ENCODE peak calls at places on chromosomes 5 and 9, in four cellular contexts. One of them, this sample, is unnamed.

GRCh38 chr5:86917117-86917579 is 299.4 kb downstream of the COX7C start:
- DNase-seq in GM12891: no peak
- DNase-seq in H1: peak; percentile 47
- DNase-seq in K562: no peak
- DNase-seq in this sample: no peak

GRCh38 chr9:90970603-90971002 is 169.0 kb downstream of the SYK start:
- DNase-seq in GM12891: no peak
- DNase-seq in H1: no peak
- DNase-seq in K562: no peak
- DNase-seq in this sample: no peak

GRCh38 chr9:113957778-113958430 is 81.8 kb downstream of the ZNF618 start:
- DNase-seq in GM12891: no peak
- DNase-seq in H1: no peak
- DNase-seq in K562: no peak
- DNase-seq in this sample: no peak

GRCh38 chr5:128084228-128085167 is 932 bp downstream of the SLC12A2 start:
- DNase-seq in GM12891: peak; percentile 12
- DNase-seq in H1: peak; percentile 64
- DNase-seq in K562: peak; percentile 13
- DNase-seq in this sample: peak; percentile 16

GRCh38 chr9:22210262-22210661 is 201.2 kb upstream of the CDKN2B start:
- DNase-seq in GM12891: no peak
- DNase-seq in H1: no peak
- DNase-seq in K562: no peak
- DNase-seq in this sample: no peak

GRCh38 chr5:25892251-25892650 is 1146.1 kb downstream of the CDH9 start:
- DNase-seq in GM12891: no peak
- DNase-seq in H1: no peak
- DNase-seq in K562: no peak
- DNase-seq in this sample: no peak

GRCh38 chr5:169248520-169248919 is 52.4 kb downstream of the SLIT3 start:
- DNase-seq in GM12891: no peak
- DNase-seq in H1: no peak
- DNase-seq in K562: no peak
- DNase-seq in this sample: no peak

GRCh38 chr5:94707359-94707758 is 88.9 kb downstream of the SLF1 start:
- DNase-seq in GM12891: no peak
- DNase-seq in H1: no peak
- DNase-seq in K562: no peak
- DNase-seq in this sample: no peak

GRCh38 chr5:31664566-31664965 is 25.6 kb downstream of the PDZD2 start:
- DNase-seq in GM12891: peak; percentile 18
- DNase-seq in H1: peak; percentile 60
- DNase-seq in K562: peak; percentile 50
- DNase-seq in this sample: peak; percentile 15

GRCh38 chr5:168802337-168802736 is 223.2 kb upstream of the PANK3 start:
- DNase-seq in GM12891: no peak
- DNase-seq in H1: no peak
- DNase-seq in K562: no peak
- DNase-seq in this sample: peak; percentile 10

GRCh38 chr9:90905079-90905478 is 103.5 kb downstream of the SYK start:
- DNase-seq in GM12891: no peak
- DNase-seq in H1: no peak
- DNase-seq in K562: no peak
- DNase-seq in this sample: no peak

GRCh38 chr9:110197330-110198187 is 10.4 kb downstream of the C9orf152 start:
- DNase-seq in GM12891: no peak
- DNase-seq in H1: no peak
- DNase-seq in K562: no peak
- DNase-seq in this sample: no peak

GRCh38 chr5:76547242-76547890 is 75.8 kb downstream of the F2RL2 start:
- DNase-seq in GM12891: peak; percentile 24
- DNase-seq in H1: no peak
- DNase-seq in K562: no peak
- DNase-seq in this sample: no peak

GRCh38 chr5:22918511-22918910 is 65.4 kb upstream of the CDH12 start:
- DNase-seq in GM12891: no peak
- DNase-seq in H1: no peak
- DNase-seq in K562: no peak
- DNase-seq in this sample: no peak

GRCh38 chr5:377326-377981 is 55.9 kb downstream of the AHRR start:
- DNase-seq in GM12891: no peak
- DNase-seq in H1: peak; percentile 35
- DNase-seq in K562: no peak
- DNase-seq in this sample: no peak

GRCh38 chr9:112761912-112762651 is 11.5 kb downstream of the SNX30 start:
- DNase-seq in GM12891: no peak
- DNase-seq in H1: no peak
- DNase-seq in K562: no peak
- DNase-seq in this sample: no peak

GRCh38 chr9:84953797-84954695 is 284.5 kb downstream of the NTRK2 start:
- DNase-seq in GM12891: peak; percentile 47
- DNase-seq in H1: peak; percentile 92
- DNase-seq in K562: peak; percentile 77
- DNase-seq in this sample: peak; percentile 50

GRCh38 chr9:121057821-121058220 is 7.7 kb upstream of the C5 start:
- DNase-seq in GM12891: no peak
- DNase-seq in H1: no peak
- DNase-seq in K562: no peak
- DNase-seq in this sample: no peak

GRCh38 chr9:28782630-28783029 is 1209.3 kb upstream of the C9orf72 start:
- DNase-seq in GM12891: no peak
- DNase-seq in H1: no peak
- DNase-seq in K562: no peak
- DNase-seq in this sample: no peak

GRCh38 chr5:19866088-19866446 is 121.9 kb downstream of the CDH18 start:
- DNase-seq in GM12891: no peak
- DNase-seq in H1: no peak
- DNase-seq in K562: no peak
- DNase-seq in this sample: no peak

GRCh38 chr9:132160802-132161742 is 786 bp upstream of the NTNG2 start:
- DNase-seq in GM12891: no peak
- DNase-seq in H1: no peak
- DNase-seq in K562: no peak
- DNase-seq in this sample: no peak

GRCh38 chr5:147880461-147880860 is 1.9 kb downstream of the SCGB3A2 start:
- DNase-seq in GM12891: no peak
- DNase-seq in H1: no peak
- DNase-seq in K562: no peak
- DNase-seq in this sample: no peak

GRCh38 chr5:119367502-119368237 is 11.9 kb downstream of the TNFAIP8 start:
- DNase-seq in GM12891: no peak
- DNase-seq in H1: no peak
- DNase-seq in K562: no peak
- DNase-seq in this sample: no peak

GRCh38 chr9:4306066-4306787 is 6.4 kb upstream of the GLIS3 start:
- DNase-seq in GM12891: no peak
- DNase-seq in H1: no peak
- DNase-seq in K562: no peak
- DNase-seq in this sample: no peak
- TF ChIP-seq TAF1 in GM12891: no peak
- TF ChIP-seq TAF1 in H1: no peak
- TF ChIP-seq TAF1 in K562: no peak
- TF ChIP-seq TAF1 in this sample: no peak

GRCh38 chr5:56909294-56910122 is at the start of gene SETD9:
- DNase-seq in GM12891: peak; percentile 87
- DNase-seq in H1: peak; percentile 96
- DNase-seq in K562: peak; percentile 97
- DNase-seq in this sample: peak; percentile 88
- TF ChIP-seq POLR2AphosphoS5 in GM12891: peak; percentile 94
- TF ChIP-seq POLR2AphosphoS5 in H1: peak; percentile 94
- TF ChIP-seq POLR2AphosphoS5 in K562: peak; percentile 97
- TF ChIP-seq POLR2AphosphoS5 in this sample: peak; percentile 93

GRCh38 chr9:95506692-95507455 is 9.9 kb downstream of the PTCH1 start:
- DNase-seq in GM12891: no peak
- DNase-seq in H1: peak; percentile 65
- DNase-seq in K562: peak; percentile 41
- DNase-seq in this sample: peak; percentile 25
- TF ChIP-seq POLR2A in GM12891: no peak
- TF ChIP-seq POLR2A in H1: no peak
- TF ChIP-seq POLR2A in K562: peak; percentile 12
- TF ChIP-seq POLR2A in this sample: no peak

GRCh38 chr5:165202144-165202910 is 1696.9 kb downstream of the MAT2B start:
- DNase-seq in GM12891: no peak
- DNase-seq in H1: no peak
- DNase-seq in K562: no peak
- DNase-seq in this sample: no peak
- TF ChIP-seq TAF1 in GM12891: no peak
- TF ChIP-seq TAF1 in H1: no peak
- TF ChIP-seq TAF1 in K562: no peak
- TF ChIP-seq TAF1 in this sample: no peak